ENCODE peak calls at places on chromosomes 7 and 10, in eight cellular contexts. One of them, this sample, is unnamed.

GRCh38 chr7:45089314-45089891 is 634 bp upstream of the NACAD start:
- DNase-seq in H1: peak
- DNase-seq in uterus: peak
- DNase-seq in psoas muscle: peak
- DNase-seq in kidney: peak
- DNase-seq in GM13976: peak
- DNase-seq in NB4: peak
- DNase-seq in PC-3: peak
- DNase-seq in this sample: peak

GRCh38 chr7:44291733-44292395 is 33.5 kb downstream of the CAMK2B start:
- DNase-seq in H1: no peak
- DNase-seq in uterus: peak
- DNase-seq in psoas muscle: peak
- DNase-seq in kidney: peak
- DNase-seq in GM13976: no peak
- DNase-seq in NB4: no peak
- DNase-seq in PC-3: no peak
- DNase-seq in this sample: no peak

GRCh38 chr10:63208981-63209380 is 75.9 kb downstream of the NRBF2 start:
- DNase-seq in H1: no peak
- DNase-seq in uterus: no peak
- DNase-seq in psoas muscle: no peak
- DNase-seq in kidney: no peak
- DNase-seq in GM13976: no peak
- DNase-seq in NB4: no peak
- DNase-seq in PC-3: no peak
- DNase-seq in this sample: no peak

GRCh38 chr10:420154-421121 is 269.0 kb downstream of the DIP2C start:
- DNase-seq in H1: no peak
- DNase-seq in uterus: no peak
- DNase-seq in psoas muscle: no peak
- DNase-seq in kidney: no peak
- DNase-seq in GM13976: no peak
- DNase-seq in NB4: no peak
- DNase-seq in PC-3: no peak
- DNase-seq in this sample: no peak

GRCh38 chr7:123346771-123347170 is 147.0 kb upstream of the SLC13A1 start:
- DNase-seq in H1: no peak
- DNase-seq in uterus: no peak
- DNase-seq in psoas muscle: no peak
- DNase-seq in kidney: no peak
- DNase-seq in GM13976: no peak
- DNase-seq in NB4: no peak
- DNase-seq in PC-3: no peak
- DNase-seq in this sample: no peak

GRCh38 chr10:112958275-112958995 is 8.4 kb downstream of the TCF7L2 start:
- DNase-seq in H1: no peak
- DNase-seq in uterus: no peak
- DNase-seq in psoas muscle: no peak
- DNase-seq in kidney: no peak
- DNase-seq in GM13976: no peak
- DNase-seq in NB4: no peak
- DNase-seq in PC-3: peak
- DNase-seq in this sample: no peak

GRCh38 chr10:65670087-65670486 is 1255.7 kb upstream of the LRRTM3 start:
- DNase-seq in H1: no peak
- DNase-seq in uterus: no peak
- DNase-seq in psoas muscle: no peak
- DNase-seq in kidney: no peak
- DNase-seq in GM13976: no peak
- DNase-seq in NB4: no peak
- DNase-seq in PC-3: no peak
- DNase-seq in this sample: no peak

GRCh38 chr7:150686030-150686626 is 622 bp downstream of the GIMAP2 start:
- DNase-seq in H1: no peak
- DNase-seq in uterus: no peak
- DNase-seq in psoas muscle: no peak
- DNase-seq in kidney: no peak
- DNase-seq in GM13976: no peak
- DNase-seq in NB4: peak
- DNase-seq in PC-3: no peak
- DNase-seq in this sample: no peak

GRCh38 chr10:58335306-58336005 is 650 bp downstream of the UBE2D1 start:
- DNase-seq in H1: no peak
- DNase-seq in uterus: no peak
- DNase-seq in psoas muscle: peak
- DNase-seq in kidney: no peak
- DNase-seq in GM13976: no peak
- DNase-seq in NB4: peak
- DNase-seq in PC-3: peak
- DNase-seq in this sample: no peak

GRCh38 chr10:114547466-114547865 is 110.6 kb downstream of the ABLIM1 start:
- DNase-seq in H1: no peak
- DNase-seq in uterus: no peak
- DNase-seq in psoas muscle: no peak
- DNase-seq in kidney: no peak
- DNase-seq in GM13976: no peak
- DNase-seq in NB4: no peak
- DNase-seq in PC-3: no peak
- DNase-seq in this sample: no peak

GRCh38 chr10:73095479-73096021 is 1.1 kb downstream of the P4HA1 start:
- DNase-seq in H1: no peak
- DNase-seq in uterus: peak
- DNase-seq in psoas muscle: no peak
- DNase-seq in kidney: no peak
- DNase-seq in GM13976: no peak
- DNase-seq in NB4: peak
- DNase-seq in PC-3: peak
- DNase-seq in this sample: no peak

GRCh38 chr7:137923380-137923779 is 76.6 kb upstream of the DGKI start:
- DNase-seq in H1: no peak
- DNase-seq in uterus: no peak
- DNase-seq in psoas muscle: no peak
- DNase-seq in kidney: no peak
- DNase-seq in GM13976: no peak
- DNase-seq in NB4: no peak
- DNase-seq in PC-3: peak
- DNase-seq in this sample: no peak

GRCh38 chr7:34762769-34763168 is 104.8 kb downstream of the NPSR1 start:
- DNase-seq in H1: no peak
- DNase-seq in uterus: no peak
- DNase-seq in psoas muscle: no peak
- DNase-seq in kidney: no peak
- DNase-seq in GM13976: no peak
- DNase-seq in NB4: no peak
- DNase-seq in PC-3: peak
- DNase-seq in this sample: no peak

GRCh38 chr10:101617102-101617823 is 29.1 kb downstream of the DPCD start:
- DNase-seq in H1: no peak
- DNase-seq in uterus: no peak
- DNase-seq in psoas muscle: no peak
- DNase-seq in kidney: peak
- DNase-seq in GM13976: peak
- DNase-seq in NB4: peak
- DNase-seq in PC-3: no peak
- DNase-seq in this sample: peak

GRCh38 chr7:127995157-127995865 is 35.9 kb downstream of the LRRC4 start:
- DNase-seq in H1: no peak
- DNase-seq in uterus: no peak
- DNase-seq in psoas muscle: no peak
- DNase-seq in kidney: no peak
- DNase-seq in GM13976: no peak
- DNase-seq in NB4: no peak
- DNase-seq in PC-3: no peak
- DNase-seq in this sample: no peak

DNA sequence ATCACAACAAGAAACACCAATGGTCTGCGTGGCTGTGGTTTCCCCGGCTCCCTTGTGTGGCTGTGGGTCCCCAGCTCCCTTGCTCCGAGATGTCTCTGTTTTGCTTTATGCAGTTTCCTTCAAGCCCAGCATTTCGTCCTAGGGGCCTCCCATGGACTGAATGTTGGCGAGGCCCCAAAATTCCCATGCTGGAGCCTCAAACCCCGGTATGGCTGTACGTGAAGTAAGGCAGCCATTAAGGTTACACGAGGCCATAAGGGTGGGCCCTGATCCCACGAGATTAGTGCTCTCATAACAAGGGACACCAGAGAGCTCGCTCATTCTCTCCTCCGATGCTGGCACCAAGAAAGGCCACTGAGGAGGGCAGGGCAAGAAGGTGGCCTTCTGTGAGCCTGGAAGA is 44.6 kb downstream of the INSIG1 start:
- DNase-seq in H1: no peak
- DNase-seq in uterus: no peak
- DNase-seq in psoas muscle: peak
- DNase-seq in kidney: no peak
- DNase-seq in GM13976: no peak
- DNase-seq in NB4: no peak
- DNase-seq in PC-3: no peak
- DNase-seq in this sample: no peak
- TF ChIP-seq CTCF in H1: no peak
- TF ChIP-seq CTCF in uterus: no peak
- TF ChIP-seq CTCF in psoas muscle: no peak
- TF ChIP-seq CTCF in kidney: no peak
- TF ChIP-seq CTCF in GM13976: no peak
- TF ChIP-seq CTCF in NB4: no peak
- TF ChIP-seq CTCF in PC-3: no peak
- TF ChIP-seq CTCF in this sample: no peak

GRCh38 chr7:134457166-134457565 is 1.7 kb downstream of the AKR1B1 start:
- DNase-seq in H1: no peak
- DNase-seq in uterus: no peak
- DNase-seq in psoas muscle: no peak
- DNase-seq in kidney: no peak
- DNase-seq in GM13976: no peak
- DNase-seq in NB4: no peak
- DNase-seq in PC-3: no peak
- DNase-seq in this sample: no peak

GRCh38 chr7:134458806-134459698 is at the start of gene AKR1B1:
- DNase-seq in H1: peak
- DNase-seq in uterus: peak
- DNase-seq in psoas muscle: peak
- DNase-seq in kidney: peak
- DNase-seq in GM13976: peak
- DNase-seq in NB4: peak
- DNase-seq in PC-3: no peak
- DNase-seq in this sample: peak

GRCh38 chr7:134461921-134462320 is 3.0 kb upstream of the AKR1B1 start:
- DNase-seq in H1: no peak
- DNase-seq in uterus: no peak
- DNase-seq in psoas muscle: no peak
- DNase-seq in kidney: no peak
- DNase-seq in GM13976: no peak
- DNase-seq in NB4: no peak
- DNase-seq in PC-3: no peak
- DNase-seq in this sample: no peak

GRCh38 chr7:134460000-134460399 is 1.1 kb upstream of the AKR1B1 start:
- DNase-seq in H1: no peak
- DNase-seq in uterus: no peak
- DNase-seq in psoas muscle: no peak
- DNase-seq in kidney: no peak
- DNase-seq in GM13976: no peak
- DNase-seq in NB4: no peak
- DNase-seq in PC-3: peak
- DNase-seq in this sample: no peak

GRCh38 chr7:134458341-134458805 is 527 bp downstream of the AKR1B1 start:
- DNase-seq in H1: no peak
- DNase-seq in uterus: peak
- DNase-seq in psoas muscle: peak
- DNase-seq in kidney: peak
- DNase-seq in GM13976: peak
- DNase-seq in NB4: peak
- DNase-seq in PC-3: no peak
- DNase-seq in this sample: peak
- TF ChIP-seq CTCF in H1: peak
- TF ChIP-seq CTCF in uterus: no peak
- TF ChIP-seq CTCF in psoas muscle: no peak
- TF ChIP-seq CTCF in kidney: peak
- TF ChIP-seq CTCF in GM13976: no peak
- TF ChIP-seq CTCF in NB4: peak
- TF ChIP-seq CTCF in PC-3: no peak
- TF ChIP-seq CTCF in this sample: peak

DNA sequence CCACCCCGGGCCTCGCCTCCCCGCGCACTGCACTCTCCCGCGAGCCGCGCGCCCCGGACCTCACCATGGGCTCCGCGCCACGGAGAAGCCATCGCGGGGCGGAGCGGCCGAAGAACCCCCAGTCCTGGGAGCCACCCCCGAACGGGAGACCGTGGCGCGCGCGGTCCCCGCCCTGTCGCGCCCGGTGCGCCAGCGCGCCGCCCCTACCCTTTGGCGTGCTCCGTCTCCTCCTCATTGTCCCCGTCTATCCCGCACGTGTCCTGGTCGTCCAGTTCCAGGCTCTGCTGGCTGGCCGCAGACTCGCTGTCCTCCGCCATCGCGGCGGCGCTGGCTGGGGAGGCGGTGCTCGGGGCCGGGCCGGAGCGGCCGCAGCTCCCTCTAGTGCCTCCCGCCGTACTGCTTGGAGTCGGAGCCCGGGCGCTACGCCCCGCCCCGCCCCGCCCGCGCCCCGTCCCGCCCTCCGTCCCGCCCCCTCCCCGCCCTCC is at the start of gene NMT2:
- DNase-seq in H1: peak
- DNase-seq in uterus: no peak
- DNase-seq in psoas muscle: peak
- DNase-seq in kidney: peak
- DNase-seq in GM13976: no peak
- DNase-seq in NB4: peak
- DNase-seq in PC-3: peak
- DNase-seq in this sample: no peak
- TF ChIP-seq CTCF in H1: peak
- TF ChIP-seq CTCF in uterus: peak
- TF ChIP-seq CTCF in psoas muscle: peak
- TF ChIP-seq CTCF in kidney: peak
- TF ChIP-seq CTCF in GM13976: peak
- TF ChIP-seq CTCF in NB4: no peak
- TF ChIP-seq CTCF in PC-3: no peak
- TF ChIP-seq CTCF in this sample: peak

GRCh38 chr7:110600983-110601382 is 489.9 kb upstream of the LRRN3 start:
- DNase-seq in H1: no peak
- DNase-seq in uterus: no peak
- DNase-seq in psoas muscle: no peak
- DNase-seq in kidney: no peak
- DNase-seq in GM13976: no peak
- DNase-seq in NB4: no peak
- DNase-seq in PC-3: no peak
- DNase-seq in this sample: no peak

GRCh38 chr7:110591341-110591740 is 499.6 kb upstream of the LRRN3 start:
- DNase-seq in H1: no peak
- DNase-seq in uterus: no peak
- DNase-seq in psoas muscle: no peak
- DNase-seq in kidney: no peak
- DNase-seq in GM13976: no peak
- DNase-seq in NB4: no peak
- DNase-seq in PC-3: no peak
- DNase-seq in this sample: no peak

GRCh38 chr7:110592557-110592956 is 498.4 kb upstream of the LRRN3 start:
- DNase-seq in H1: no peak
- DNase-seq in uterus: no peak
- DNase-seq in psoas muscle: no peak
- DNase-seq in kidney: no peak
- DNase-seq in GM13976: no peak
- DNase-seq in NB4: no peak
- DNase-seq in PC-3: no peak
- DNase-seq in this sample: no peak

GRCh38 chr7:110590415-110590814 is 500.5 kb upstream of the LRRN3 start:
- DNase-seq in H1: peak
- DNase-seq in uterus: no peak
- DNase-seq in psoas muscle: no peak
- DNase-seq in kidney: no peak
- DNase-seq in GM13976: no peak
- DNase-seq in NB4: no peak
- DNase-seq in PC-3: peak
- DNase-seq in this sample: no peak

GRCh38 chr7:110595694-110596093 is 495.2 kb upstream of the LRRN3 start:
- DNase-seq in H1: no peak
- DNase-seq in uterus: no peak
- DNase-seq in psoas muscle: no peak
- DNase-seq in kidney: no peak
- DNase-seq in GM13976: no peak
- DNase-seq in NB4: no peak
- DNase-seq in PC-3: no peak
- DNase-seq in this sample: no peak
- TF ChIP-seq CTCF in H1: peak
- TF ChIP-seq CTCF in uterus: no peak
- TF ChIP-seq CTCF in psoas muscle: no peak
- TF ChIP-seq CTCF in kidney: no peak
- TF ChIP-seq CTCF in GM13976: no peak
- TF ChIP-seq CTCF in NB4: no peak
- TF ChIP-seq CTCF in PC-3: peak
- TF ChIP-seq CTCF in this sample: no peak

This sample was measured in GM13977.